ENCODE peak calls at places on chromosomes 4 and X, in four cellular contexts. D, U, A and E are unnamed samples.

GRCh38 chr4:26484032-26484515 is 6.2 kb downstream of the CCKAR start:
- DNase-seq in D (peak), U (peak), A (peak), E (no peak)

GRCh38 chrX:134737061-134737460 is 78.8 kb upstream of the PLAC1 start:
- DNase-seq in D (peak), U (peak), A (no peak), E (no peak)

GRCh38 chr4:79088991-79089705 is 149.9 kb upstream of the PAQR3 start:
- DNase-seq in D (no peak), U (no peak), A (no peak), E (no peak)

GRCh38 chr4:186643501-186644315 is 79.9 kb downstream of the FAT1 start:
- DNase-seq in D (peak), U (peak), A (no peak), E (peak)

GRCh38 chr4:188658958-188659522 is 519.8 kb downstream of the TRIML1 start:
- DNase-seq in D (no peak), U (peak), A (no peak), E (no peak)

GRCh38 chr4:169620846-169621228 is 459 bp downstream of the CLCN3 start:
- DNase-seq in D (no peak), U (peak), A (peak), E (no peak)

GRCh38 chr4:153152453-153153338 is 51.5 kb upstream of the TRIM2 start:
- DNase-seq in D (peak), U (peak), A (peak), E (peak)

GRCh38 chr4:110442309-110442708 is 33.6 kb upstream of the ENPEP start:
- DNase-seq in D (no peak), U (no peak), A (no peak), E (no peak)

GRCh38 chrX:71128915-71129765 is 10.7 kb downstream of the MED12 start:
- DNase-seq in D (peak), U (peak), A (peak), E (peak)

GRCh38 chrX:33543757-33544156 is 332.4 kb upstream of the DMD start:
- DNase-seq in D (no peak), U (no peak), A (peak), E (no peak)

GRCh38 chr4:19850909-19851308 is 400.8 kb upstream of the SLIT2 start:
- DNase-seq in D (peak), U (peak), A (no peak), E (no peak)

GRCh38 chr4:156865391-156865790 is 106.2 kb downstream of the PDGFC start:
- DNase-seq in D (no peak), U (no peak), A (no peak), E (no peak)

DNA sequence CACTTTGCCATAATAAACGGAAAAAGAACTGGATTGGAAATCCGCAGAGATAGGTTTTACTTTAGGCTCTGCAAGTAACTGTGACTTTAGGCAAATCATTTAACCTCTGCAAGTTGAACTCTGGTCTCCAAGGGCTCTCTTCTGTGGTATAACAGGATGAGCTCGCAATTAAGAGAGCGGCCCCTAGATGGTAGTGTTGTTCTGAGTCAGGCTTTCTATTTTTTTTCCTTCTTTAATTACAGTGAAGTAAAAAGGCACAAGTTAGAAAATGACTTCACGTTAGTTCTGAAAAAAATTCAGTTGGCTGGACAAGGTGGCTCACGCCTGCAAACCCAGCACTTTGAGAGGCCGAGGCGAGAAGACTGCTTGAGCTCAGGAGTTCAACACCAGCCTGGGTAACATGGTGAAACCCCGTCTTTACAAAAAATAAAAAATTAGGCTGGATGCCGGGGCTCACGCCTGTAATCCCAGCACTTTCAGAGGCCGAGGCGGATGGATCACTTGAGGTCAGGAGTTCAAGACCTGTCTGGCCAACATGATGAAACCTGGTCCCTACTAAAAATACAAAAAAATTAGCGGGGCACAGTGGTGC is 18.0 kb downstream of the RPS3A start:
- DNase-seq in D (peak), U (peak), A (peak), E (peak)
- TF ChIP-seq CTCF in D (peak), U (peak), A (peak), E (peak)

GRCh38 chr4:145867416-145867815 is 71.2 kb downstream of the ZNF827 start:
- DNase-seq in D (no peak), U (no peak), A (no peak), E (no peak)

GRCh38 chr4:145871209-145871608 is 67.4 kb downstream of the ZNF827 start:
- DNase-seq in D (no peak), U (no peak), A (no peak), E (no peak)

GRCh38 chr4:145865274-145865941 is 73.2 kb downstream of the ZNF827 start:
- DNase-seq in D (no peak), U (no peak), A (no peak), E (no peak)

GRCh38 chr4:145870155-145871020 is 68.2 kb downstream of the ZNF827 start:
- DNase-seq in D (no peak), U (no peak), A (no peak), E (no peak)

DNA sequence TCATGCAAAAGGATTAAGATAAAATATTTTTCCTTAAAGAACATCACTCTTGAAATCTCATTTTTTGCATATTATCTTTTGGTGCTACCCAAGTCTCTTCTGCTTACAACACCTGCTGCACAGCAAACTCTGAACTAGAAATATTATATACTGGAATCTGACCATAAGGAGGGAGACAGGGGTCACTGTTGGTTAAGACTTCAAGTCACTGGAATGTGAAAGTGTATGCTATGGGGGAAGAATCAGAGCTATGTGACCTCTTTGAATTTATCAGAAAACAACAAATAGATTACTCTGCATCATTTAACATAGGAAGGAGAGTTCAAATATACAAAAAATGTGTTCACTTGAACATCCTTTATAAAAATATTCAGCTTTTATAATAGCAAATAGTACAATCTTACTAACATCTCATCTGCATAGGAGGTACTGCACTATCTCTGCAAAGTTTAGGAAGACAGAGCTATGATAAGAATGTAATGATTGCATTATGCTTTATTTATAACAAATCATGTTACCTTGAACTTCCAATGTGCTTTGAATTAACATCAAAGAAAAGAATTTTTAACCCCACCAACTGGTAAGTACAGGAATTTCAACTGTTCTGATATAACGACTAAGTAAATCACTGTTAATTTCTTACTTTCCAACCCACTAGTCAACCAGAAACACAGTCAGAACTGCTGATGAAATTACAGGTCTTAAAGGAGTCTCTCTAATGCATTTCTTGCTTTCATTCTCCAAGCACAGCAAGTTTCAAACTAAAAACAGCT is 69.8 kb downstream of the ZNF827 start:
- DNase-seq in D (peak), U (no peak), A (peak), E (no peak)
- TF ChIP-seq CTCF in D (peak), U (no peak), A (peak), E (no peak)

GRCh38 chr4:154686838-154687237 is 57.0 kb upstream of the LRAT start:
- DNase-seq in D (peak), U (no peak), A (no peak), E (no peak)
- TF ChIP-seq CTCF in D (peak), U (no peak), A (peak), E (no peak)

GRCh38 chrX:118183606-118184005 is 67.0 kb upstream of the KLHL13 start:
- DNase-seq in D (no peak), U (no peak), A (no peak), E (no peak)
- TF ChIP-seq CTCF in D (no peak), U (no peak), A (no peak), E (no peak)

GRCh38 chr4:123994917-123995316 is 598.3 kb downstream of the SPRY1 start:
- DNase-seq in D (no peak), U (no peak), A (no peak), E (no peak)
- TF ChIP-seq CTCF in D (peak), U (peak), A (peak), E (no peak)

GRCh38 chrX:40922307-40922706 is 162.9 kb upstream of the USP9X start:
- DNase-seq in D (peak), U (peak), A (peak), E (peak)
- TF ChIP-seq CTCF in D (peak), U (peak), A (peak), E (peak)

GRCh38 chr4:37628977-37629609 is 57.1 kb downstream of the RELL1 start:
- DNase-seq in D (peak), U (peak), A (no peak), E (peak)
- TF ChIP-seq CTCF in D (no peak), U (no peak), A (no peak), E (no peak)

GRCh38 chr4:100059467-100059866 is 109.4 kb upstream of the H2AZ1 start:
- DNase-seq in D (no peak), U (no peak), A (no peak), E (no peak)

GRCh38 chr4:100061835-100062234 is 111.8 kb upstream of the H2AZ1 start:
- DNase-seq in D (no peak), U (peak), A (no peak), E (no peak)

GRCh38 chr4:100060765-100061416 is 110.8 kb upstream of the H2AZ1 start:
- DNase-seq in D (no peak), U (no peak), A (no peak), E (no peak)

GRCh38 chr4:100062921-100063320 is 112.8 kb upstream of the H2AZ1 start:
- DNase-seq in D (no peak), U (no peak), A (no peak), E (no peak)

DNA sequence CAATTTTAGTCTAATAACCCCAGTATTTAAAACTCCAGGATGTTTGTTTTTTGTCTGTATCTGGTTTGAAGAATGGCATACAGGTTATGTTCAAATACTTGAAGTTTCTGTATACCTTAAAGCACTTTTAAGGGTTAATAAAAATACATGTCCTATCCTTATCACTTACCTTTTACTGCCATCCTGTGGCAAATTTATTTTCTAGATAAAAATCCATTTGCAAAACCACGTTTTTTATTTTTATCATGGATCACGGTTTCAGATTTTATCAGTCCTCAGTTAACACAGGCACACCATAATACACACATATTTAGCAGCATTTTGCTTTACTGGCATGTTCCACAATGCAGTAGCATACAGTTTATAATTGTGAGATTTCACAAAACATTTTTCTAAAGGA is 113.3 kb upstream of the H2AZ1 start:
- DNase-seq in D (no peak), U (no peak), A (no peak), E (no peak)
- TF ChIP-seq CTCF in D (no peak), U (peak), A (no peak), E (no peak)